ENCODE peak calls at places on chromosomes 12 and 14, in seven cellular contexts. T, S, X, A, E, M and W are unnamed samples.

GRCh38 chr14:95507701-95508103 is 8.7 kb downstream of the SYNE3 start:
- DNase-seq in T (peak; percentile 70), M (no peak), S (peak; percentile 39), A (no peak), X (no peak), E (no peak), W (no peak)

GRCh38 chr12:33551006-33551405 is 111.4 kb upstream of the SYT10 start:
- DNase-seq in M (no peak), S (no peak), A (no peak), T (no peak), X (no peak), E (no peak), W (no peak)

GRCh38 chr14:84420236-84420635 is 1109.7 kb upstream of the FLRT2 start:
- DNase-seq in A (no peak), S (no peak), X (no peak), E (no peak), T (peak; percentile 47), M (no peak), W (no peak)

GRCh38 chr12:6383572-6384498 is at the start of gene LTBR:
- DNase-seq in A (no peak), M (no peak), E (no peak), X (no peak), T (peak; percentile 96), S (peak; percentile 97), W (no peak)

GRCh38 chr14:77892381-77892871 is 92.5 kb downstream of the ADCK1 start:
- DNase-seq in X (no peak), A (no peak), S (no peak), E (no peak), T (peak; percentile 72), M (no peak), W (no peak)

GRCh38 chr12:113591480-113591971 is 119.9 kb upstream of the LHX5 start:
- DNase-seq in M (no peak), X (no peak), E (no peak), T (no peak), A (peak; percentile 72), S (no peak), W (no peak)

GRCh38 chr14:31263485-31264133 is 56.0 kb upstream of the HECTD1 start:
- DNase-seq in E (no peak), A (no peak), S (peak; percentile 70), T (peak; percentile 99), M (no peak), X (no peak), W (no peak)

GRCh38 chr12:39990122-39991101 is 115.5 kb downstream of the SLC2A13 start:
- DNase-seq in M (peak; percentile 48), E (peak; percentile 38), T (peak; percentile 77), X (peak; percentile 20), A (peak; percentile 48), S (peak; percentile 35), W (peak; percentile 67)

GRCh38 chr12:80485222-80485987 is 41.4 kb downstream of the PTPRQ start:
- DNase-seq in S (no peak), E (no peak), M (no peak), T (no peak), A (no peak), X (no peak), W (no peak)

GRCh38 chr12:62625238-62625637 is 158.6 kb downstream of the MON2 start:
- DNase-seq in M (no peak), E (no peak), S (no peak), A (no peak), X (no peak), T (peak; percentile 72), W (no peak)

GRCh38 chr12:4956054-4956453 is 46.3 kb downstream of the KCNA1 start:
- DNase-seq in M (no peak), A (no peak), S (no peak), X (no peak), E (no peak), T (peak; percentile 65), W (no peak)

GRCh38 chr12:51904951-51905471 is 2.3 kb upstream of the ACVRL1 start:
- DNase-seq in A (no peak), S (peak; percentile 25), X (no peak), M (no peak), T (peak; percentile 48), E (no peak), W (no peak)

GRCh38 chr12:109193896-109194295 is 77.5 kb downstream of the ACACB start:
- DNase-seq in S (no peak), A (no peak), T (no peak), X (no peak), E (no peak), M (no peak), W (no peak)

GRCh38 chr14:95407342-95407741 is 87.6 kb upstream of the CLMN start:
- DNase-seq in A (no peak), S (no peak), M (no peak), T (no peak), X (no peak), E (no peak), W (no peak)

GRCh38 chr12:24109381-24110039 is 160.0 kb upstream of the SOX5 start:
- DNase-seq in M (no peak), S (no peak), X (no peak), A (peak; percentile 53), E (peak; percentile 6), T (peak; percentile 38), W (peak; percentile 63)

GRCh38 chr12:27541031-27541719 is 17.2 kb downstream of the PPFIBP1 start:
- DNase-seq in X (no peak), T (no peak), M (no peak), E (no peak), A (no peak), S (no peak), W (no peak)

GRCh38 chr14:71193663-71194062 is 286.4 kb downstream of the PCNX1 start:
- DNase-seq in S (no peak), E (no peak), X (no peak), T (no peak), A (no peak), M (no peak), W (no peak)